ENCODE peak calls at places on chromosomes 11 and 22, in seven cellular contexts. Q is IMR-90, T is neuronal stem cell, V is trophoblast cell, X is H1, J is mesenchymal stem cell, E is mesendoderm. G is an unnamed sample.

GRCh38 chr22:37630839-37631435 is 8.5 kb upstream of the SH3BP1 start:
- DNase-seq in T (no peak), E (no peak), V (no peak), J (no peak), Q (no peak), X (no peak), G (no peak)

GRCh38 chr11:38384568-38384967 is 1786.5 kb upstream of the RAG2 start:
- DNase-seq in Q (no peak), X (no peak), J (no peak), E (no peak), V (peak), T (no peak), G (no peak)

GRCh38 chr11:121964591-121964990 is 151.4 kb downstream of the BLID start:
- DNase-seq in Q (peak), T (no peak), J (peak), X (no peak), E (peak), V (no peak), G (no peak)

GRCh38 chr11:33723238-33723881 is 12.9 kb downstream of the CD59 start:
- DNase-seq in E (peak), X (no peak), V (peak), J (peak), T (no peak), Q (peak), G (no peak)

GRCh38 chr11:73194593-73194992 is 23.5 kb upstream of the P2RY2 start:
- DNase-seq in T (no peak), V (peak), X (no peak), Q (no peak), E (no peak), J (no peak), G (no peak)

GRCh38 chr11:14454861-14455632 is 44.6 kb downstream of the COPB1 start:
- DNase-seq in Q (peak), J (peak), E (peak), T (peak), X (no peak), V (peak), G (no peak)

GRCh38 chr11:1931791-1932480 is 12.4 kb downstream of the TNNT3 start:
- DNase-seq in T (no peak), Q (no peak), J (no peak), V (no peak), X (no peak), E (no peak), G (no peak)

GRCh38 chr11:11416917-11417316 is 63.9 kb upstream of the CSNK2A3 start:
- DNase-seq in J (peak), X (no peak), T (no peak), E (peak), Q (peak), V (peak), G (no peak)

GRCh38 chr22:37014835-37015586 is 4.2 kb downstream of the TST start:
- DNase-seq in E (no peak), Q (no peak), V (no peak), T (no peak), J (no peak), X (no peak), G (no peak)

GRCh38 chr11:57476883-57477506 is 16.7 kb downstream of the RTN4RL2 start:
- DNase-seq in E (peak), X (no peak), T (no peak), J (peak), Q (peak), V (peak), G (peak)

GRCh38 chr11:72705442-72706365 is 31.5 kb upstream of the PDE2A start:
- DNase-seq in X (no peak), T (no peak), J (no peak), Q (no peak), V (no peak), E (peak), G (peak)

GRCh38 chr11:88411265-88411664 is 73.7 kb upstream of the CTSC start:
- DNase-seq in T (no peak), X (no peak), Q (peak), E (no peak), J (peak), V (no peak), G (no peak)

GRCh38 chr11:76233936-76234703 is 27.8 kb upstream of the WNT11 start:
- DNase-seq in E (no peak), Q (no peak), V (peak), T (no peak), J (peak), X (no peak), G (peak)

GRCh38 chr11:62806611-62807121 is 1.4 kb upstream of the NXF1 start:
- DNase-seq in Q (peak), V (peak), E (peak), J (peak), T (no peak), X (no peak), G (no peak)

GRCh38 chr11:134675983-134676382 is 263.9 kb upstream of the B3GAT1 start:
- DNase-seq in Q (no peak), T (no peak), V (no peak), E (no peak), J (no peak), X (no peak), G (no peak)

GRCh38 chr22:31647516-31647915 is 14.5 kb downstream of the PISD start:
- DNase-seq in V (peak), J (peak), E (no peak), T (no peak), X (no peak), Q (peak), G (no peak)

GRCh38 chr11:32184057-32185055 is 93.5 kb downstream of the RCN1 start:
- DNase-seq in V (no peak), J (no peak), Q (no peak), E (no peak), T (no peak), X (no peak), G (no peak)

GRCh38 chr11:130915556-130916237 is 582 bp downstream of the SNX19 start:
- DNase-seq in V (peak), X (no peak), E (no peak), T (no peak), J (no peak), Q (no peak), G (no peak)

GRCh38 chr22:22717723-22718122 is 73.3 kb downstream of the GGTLC2 start:
- DNase-seq in X (no peak), T (no peak), Q (no peak), E (no peak), V (no peak), J (no peak), G (no peak)

GRCh38 chr22:17974703-17975372 is 49.5 kb downstream of the MICAL3 start:
- DNase-seq in J (no peak), X (no peak), V (no peak), Q (no peak), E (no peak), T (no peak), G (no peak)

GRCh38 chr11:19957301-19957985 is 202.8 kb downstream of the DBX1 start:
- DNase-seq in E (no peak), V (no peak), T (no peak), X (no peak), J (no peak), Q (no peak), G (no peak)

GRCh38 chr11:2929511-2929879 is 275 bp upstream of the PHLDA2 start:
- DNase-seq in T (no peak), X (no peak), E (no peak), V (peak), J (peak), Q (peak), G (no peak)

GRCh38 chr22:37808294-37808657 is 542 bp downstream of the GCAT start:
- DNase-seq in J (peak), Q (peak), T (no peak), V (peak), E (no peak), X (no peak), G (peak)

GRCh38 chr11:65611028-65611757 is 2.8 kb downstream of the MAP3K11 start:
- DNase-seq in T (no peak), E (peak), V (peak), J (no peak), Q (no peak), X (no peak), G (no peak)

GRCh38 chr11:64333556-64333955 is 6.4 kb upstream of the CCDC88B start:
- DNase-seq in J (no peak), E (no peak), T (no peak), Q (no peak), V (peak), X (no peak), G (no peak)

GRCh38 chr11:64331569-64332371 is 8.2 kb upstream of the CCDC88B start:
- DNase-seq in Q (peak), J (peak), T (no peak), X (no peak), E (peak), V (peak), G (peak)

GRCh38 chr11:64327993-64328392 is 10.1 kb downstream of the PRDX5 start:
- DNase-seq in X (no peak), E (no peak), T (no peak), V (no peak), J (no peak), Q (no peak), G (no peak)

GRCh38 chr11:64327338-64327737 is 9.4 kb downstream of the PRDX5 start:
- DNase-seq in Q (no peak), J (no peak), X (no peak), E (no peak), V (no peak), T (no peak), G (no peak)

GRCh38 chr11:64330888-64331287 is 9.1 kb upstream of the CCDC88B start:
- DNase-seq in V (no peak), Q (no peak), X (no peak), T (no peak), J (no peak), E (no peak), G (no peak)
- H3K23ac ChIP-seq in V (no peak), Q (no peak), X (no peak), T (no peak), J (no peak), E (no peak), G (no peak)

DNA sequence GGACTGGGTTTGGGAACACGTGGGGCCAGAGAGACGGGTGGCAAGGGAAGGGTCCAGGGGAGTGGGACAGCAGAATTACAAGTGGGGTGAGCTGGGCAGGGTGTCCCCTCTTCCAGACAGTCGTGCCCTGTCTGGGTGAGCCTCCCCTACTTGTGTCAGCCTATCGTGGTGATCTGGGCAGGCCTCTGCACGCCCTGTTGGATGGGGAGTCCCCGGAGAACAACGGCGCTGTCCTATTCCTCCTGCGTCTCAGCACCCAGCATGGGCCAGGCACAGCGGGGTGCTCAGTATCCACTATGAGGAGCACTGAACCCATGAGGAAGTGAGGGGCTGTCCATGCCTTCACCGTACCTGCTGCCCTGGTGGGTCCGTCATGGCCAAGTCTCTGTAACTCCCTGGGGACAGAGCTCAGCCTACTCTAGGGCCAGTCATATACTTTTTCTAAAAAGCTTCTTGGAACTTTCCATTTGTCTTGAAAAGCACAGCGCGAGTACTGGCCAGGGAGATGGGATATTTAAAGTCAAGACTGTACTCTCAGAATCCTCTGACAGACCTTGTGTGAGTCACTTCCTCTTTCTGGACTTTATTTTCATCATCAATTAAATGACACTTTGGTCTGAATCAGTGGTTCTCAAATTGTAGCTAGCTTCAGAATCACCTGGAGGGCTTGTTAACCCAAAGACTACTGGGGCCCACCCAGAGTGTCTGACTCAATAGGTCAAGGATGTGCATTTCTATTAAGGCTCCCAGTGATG is 81.7 kb upstream of the NECTIN1 start:
- DNase-seq in T (no peak), E (no peak), V (no peak), J (no peak), Q (no peak), X (no peak), G (no peak)
- H3K23ac ChIP-seq in T (no peak), E (no peak), V (no peak), J (no peak), Q (no peak), X (no peak), G (no peak)

GRCh38 chr22:43532301-43533050 is 120.7 kb downstream of the MPPED1 start:
- DNase-seq in J (no peak), V (no peak), Q (no peak), E (no peak), X (no peak), T (no peak), G (no peak)

GRCh38 chr22:43534916-43535315 is 123.1 kb downstream of the MPPED1 start:
- DNase-seq in J (no peak), T (no peak), Q (no peak), E (no peak), X (no peak), V (no peak), G (no peak)

GRCh38 chr22:43533656-43534428 is 122.0 kb downstream of the MPPED1 start:
- DNase-seq in T (no peak), V (no peak), X (no peak), J (no peak), E (no peak), Q (no peak), G (no peak)

GRCh38 chr22:43531651-43532050 is 119.8 kb downstream of the MPPED1 start:
- DNase-seq in E (no peak), T (no peak), X (no peak), V (no peak), Q (no peak), J (no peak), G (no peak)

GRCh38 chr22:43533131-43533530 is 121.3 kb downstream of the MPPED1 start:
- DNase-seq in J (no peak), V (no peak), Q (no peak), E (no peak), X (no peak), T (no peak), G (no peak)
- H3K23ac ChIP-seq in J (no peak), V (no peak), Q (no peak), E (no peak), X (no peak), T (no peak), G (no peak)

GRCh38 chr11:44305643-44306468 is 4.1 kb downstream of the ALX4 start:
- DNase-seq in V (peak), X (no peak), E (no peak), Q (no peak), T (no peak), J (peak), G (no peak)

GRCh38 chr11:44308923-44309482 is 936 bp downstream of the ALX4 start:
- DNase-seq in E (peak), T (no peak), V (peak), Q (no peak), X (no peak), J (no peak), G (no peak)

GRCh38 chr11:44306469-44307244 is 3.3 kb downstream of the ALX4 start:
- DNase-seq in X (no peak), J (no peak), Q (no peak), E (no peak), T (no peak), V (no peak), G (no peak)

GRCh38 chr11:44308256-44308922 is 1.6 kb downstream of the ALX4 start:
- DNase-seq in X (no peak), Q (no peak), V (no peak), T (no peak), E (no peak), J (no peak), G (no peak)

DNA sequence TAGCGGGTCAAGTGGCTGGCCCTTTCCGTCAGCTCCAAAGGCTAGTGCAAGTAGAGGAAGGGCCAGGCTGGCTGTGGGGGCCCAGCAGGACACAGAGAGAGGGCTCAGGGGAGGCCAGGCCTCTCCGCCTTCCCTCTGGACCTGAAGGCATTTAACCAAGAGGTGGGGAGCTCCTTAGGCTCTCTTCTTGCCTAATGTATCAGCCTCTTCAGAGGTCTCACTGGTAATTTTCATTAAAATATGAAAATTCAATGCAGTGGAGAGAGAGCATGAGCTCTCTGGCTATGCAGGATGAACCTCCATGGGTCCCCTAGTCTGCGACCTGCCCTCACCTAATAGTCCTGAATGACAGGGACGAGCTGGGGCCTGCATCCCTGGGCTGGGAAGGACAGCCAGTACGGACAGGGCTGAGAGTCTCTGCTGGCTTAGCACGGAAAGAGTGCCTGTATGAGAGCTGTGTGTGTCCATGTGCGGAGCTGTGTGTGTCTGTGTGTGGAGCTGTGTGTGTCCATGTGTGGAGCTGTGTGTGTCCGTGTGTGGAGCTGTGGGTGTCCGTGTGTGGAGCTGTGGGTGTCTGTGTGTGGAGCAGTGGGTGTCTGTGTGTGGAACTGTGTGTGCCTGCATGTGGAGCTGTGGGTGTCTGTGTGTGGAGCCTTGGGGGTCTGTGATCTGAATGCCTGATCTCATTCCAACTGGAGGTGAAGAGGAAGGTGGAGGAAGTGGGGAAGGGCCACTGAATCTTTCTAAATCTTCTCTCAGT is 2.4 kb downstream of the ALX4 start:
- DNase-seq in T (no peak), V (no peak), Q (no peak), J (no peak), X (no peak), E (no peak), G (no peak)
- H3K23ac ChIP-seq in T (peak), V (no peak), Q (no peak), J (no peak), X (no peak), E (no peak), G (no peak)

DNA sequence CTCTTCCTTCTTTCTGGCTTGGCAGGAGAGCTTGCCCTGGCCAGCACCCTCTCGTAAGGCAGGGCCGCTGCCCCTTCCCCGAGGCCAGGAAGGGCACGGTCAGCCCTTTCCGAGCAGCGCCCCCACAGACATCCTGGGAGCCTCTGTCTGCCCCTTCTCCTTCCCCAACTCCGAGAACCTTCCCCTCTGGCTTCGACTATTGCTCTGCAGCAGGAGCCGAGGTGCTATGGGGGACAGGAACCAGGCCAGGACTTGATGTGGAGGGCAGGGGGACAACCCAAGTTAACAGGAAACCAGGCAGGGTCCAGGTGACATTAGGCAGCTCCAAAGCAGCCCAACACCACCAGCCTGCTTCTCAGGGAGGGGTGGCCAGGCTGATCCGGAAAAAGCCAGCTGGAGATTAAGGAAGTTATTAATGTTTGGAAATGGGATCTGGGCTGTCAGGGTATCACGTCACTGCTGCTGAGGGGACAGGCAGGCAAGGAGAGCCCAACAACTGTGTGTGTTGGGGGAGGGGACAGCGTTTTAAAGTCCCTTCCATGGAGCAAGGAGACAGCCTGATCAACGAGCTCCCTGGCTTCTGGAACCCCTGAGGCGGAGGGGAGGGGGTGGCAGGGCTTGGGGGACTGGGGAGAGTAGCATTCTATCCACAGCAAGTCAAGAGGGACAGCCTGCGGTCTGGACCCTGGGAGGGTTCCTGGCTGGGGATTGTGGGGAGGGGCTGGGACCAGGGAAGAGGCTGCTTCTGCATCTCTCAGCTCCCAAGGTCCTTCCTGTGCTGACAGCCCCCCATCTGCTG is 27.3 kb downstream of the SYT7 start:
- DNase-seq in J (no peak), E (no peak), V (no peak), T (no peak), Q (no peak), X (no peak), G (no peak)
- H3K23ac ChIP-seq in J (no peak), E (no peak), V (no peak), T (peak), Q (no peak), X (no peak), G (no peak)

GRCh38 chr22:45284705-45285305 is at the start of gene UPK3A:
- DNase-seq in E (peak), J (peak), X (no peak), T (peak), V (peak), Q (no peak), G (peak)
- H3K23ac ChIP-seq in E (no peak), J (no peak), X (no peak), T (no peak), V (no peak), Q (no peak), G (no peak)

DNA sequence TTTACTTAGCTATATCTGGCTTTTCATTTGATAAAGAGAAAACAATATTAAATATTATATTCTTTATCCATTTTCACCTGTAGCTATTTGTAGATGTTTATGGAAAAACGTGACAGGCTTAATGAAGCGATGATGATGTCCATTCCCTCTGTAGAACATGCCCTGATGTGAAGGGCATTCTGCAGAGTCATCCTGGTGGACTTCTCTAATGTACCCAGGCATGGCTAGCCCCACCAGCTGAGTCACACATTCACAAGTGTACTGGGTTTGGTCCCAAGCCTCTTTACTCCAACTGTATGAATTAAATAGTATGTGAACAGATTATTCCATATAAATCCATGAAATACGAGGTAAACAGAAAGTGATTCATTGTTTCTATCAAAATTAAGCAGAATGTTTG is 139.3 kb downstream of the CADM1 start:
- DNase-seq in X (no peak), E (peak), J (no peak), V (no peak), T (no peak), Q (peak), G (no peak)
- H3K23ac ChIP-seq in X (no peak), E (no peak), J (no peak), V (no peak), T (no peak), Q (no peak), G (no peak)

DNA sequence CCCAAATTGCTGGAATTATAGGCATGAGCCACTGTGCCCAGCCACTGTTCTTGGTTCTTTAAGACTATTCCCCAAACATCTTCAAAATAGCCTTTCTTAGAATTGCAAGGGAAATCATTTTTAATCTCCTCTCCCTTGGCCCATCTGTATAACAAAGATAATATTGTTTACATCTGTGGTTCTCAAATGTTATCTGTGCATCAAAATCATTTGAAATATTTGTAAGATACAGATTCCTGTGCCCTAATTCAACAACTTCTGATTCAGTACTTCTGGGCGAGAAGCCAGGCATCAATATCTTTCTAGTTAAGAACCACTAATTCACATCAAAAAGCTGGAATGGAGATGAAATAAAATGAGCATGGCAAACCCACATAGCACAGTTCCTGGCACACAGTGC is 83.0 kb downstream of the TMPRSS5 start:
- DNase-seq in X (no peak), E (no peak), T (no peak), Q (peak), J (no peak), V (no peak), G (no peak)
- H3K23ac ChIP-seq in X (no peak), E (no peak), T (no peak), Q (no peak), J (no peak), V (no peak), G (no peak)

G was measured in H9.